ENCODE peak calls at places on chromosomes 1 and 21, in nine cellular contexts. J, P, U, X, H, L, R, N and V are unnamed samples. For H3K4me1 and H3K27me3, the result is how much of the 10 kb centered on the place peaks cover.

GRCh38 chr1:33624991-33625870 is 152.8 kb downstream of the ZSCAN20 start:
- DNase-seq in J (no peak), R (peak), H (no peak), U (no peak), N (no peak), P (no peak), X (no peak), L (no peak), V (no peak)

GRCh38 chr21:46100426-46100825 is 2.5 kb downstream of the COL6A2 start:
- DNase-seq in J (no peak), L (no peak), X (peak), H (no peak), R (no peak), U (no peak), P (no peak), N (peak), V (no peak)

GRCh38 chr1:153624965-153625611 is 2.2 kb downstream of the S100A13 start:
- DNase-seq in N (no peak), L (no peak), R (no peak), J (no peak), X (no peak), U (no peak), P (no peak), H (no peak), V (no peak)

GRCh38 chr21:45892156-45892919 is 89.2 kb upstream of the COL6A1 start:
- DNase-seq in N (peak), P (no peak), H (no peak), X (no peak), R (no peak), J (peak), L (peak), U (peak), V (peak)

GRCh38 chr1:207868252-207868768 is 42.6 kb downstream of the CD34 start:
- DNase-seq in U (peak), X (peak), J (no peak), H (peak), P (peak), L (peak), N (peak), R (no peak), V (peak)

GRCh38 chr1:68120136-68120791 is 69.8 kb upstream of the DIRAS3 start:
- DNase-seq in L (no peak), R (peak), X (peak), J (no peak), U (no peak), H (no peak), N (peak), P (no peak), V (peak)

GRCh38 chr1:27161594-27161993 is 6.7 kb upstream of the SLC9A1 start:
- DNase-seq in P (no peak), R (no peak), J (no peak), H (no peak), X (no peak), N (peak), L (no peak), U (no peak), V (no peak)

GRCh38 chr1:33500547-33500946 is 28.1 kb downstream of the ZSCAN20 start:
- DNase-seq in X (no peak), L (no peak), J (no peak), N (no peak), H (no peak), U (no peak), P (no peak), R (no peak), V (no peak)

GRCh38 chr1:163596541-163597258 is 274.9 kb downstream of the NUF2 start:
- DNase-seq in J (no peak), R (no peak), L (no peak), H (no peak), P (no peak), U (no peak), N (no peak), X (no peak), V (no peak)

GRCh38 chr1:229392936-229393335 is 41.0 kb downstream of the ACTA1 start:
- DNase-seq in P (no peak), R (no peak), H (no peak), J (no peak), N (no peak), U (no peak), X (no peak), L (no peak), V (no peak)

GRCh38 chr1:67367370-67368345 is 60.0 kb downstream of the IL12RB2 start:
- DNase-seq in P (no peak), U (no peak), H (no peak), L (no peak), X (peak), R (peak), J (peak), N (peak), V (no peak)

GRCh38 chr21:46001821-46002681 is 20.5 kb downstream of the COL6A1 start:
- DNase-seq in J (peak), P (peak), U (no peak), N (no peak), H (no peak), L (peak), R (no peak), X (no peak), V (no peak)

GRCh38 chr1:234775477-234776246 is 165.7 kb upstream of the IRF2BP2 start:
- DNase-seq in R (no peak), L (no peak), U (no peak), H (no peak), J (no peak), X (no peak), N (no peak), P (no peak), V (no peak)

GRCh38 chr1:150288822-150289221 is 4.8 kb upstream of the MRPS21 start:
- DNase-seq in U (no peak), H (no peak), P (no peak), X (no peak), N (no peak), R (no peak), J (no peak), L (no peak), V (no peak)

GRCh38 chr1:59565611-59566410 is 248.9 kb upstream of the HOOK1 start:
- DNase-seq in R (no peak), N (peak), U (no peak), L (no peak), X (peak), J (no peak), P (no peak), H (no peak), V (no peak)

GRCh38 chr1:170807432-170807831 is 127.9 kb upstream of the MROH9 start:
- DNase-seq in U (no peak), H (no peak), J (no peak), P (no peak), L (no peak), X (peak), R (no peak), N (no peak), V (no peak)

GRCh38 chr21:14616303-14617039 is 70.4 kb upstream of the SAMSN1 start:
- DNase-seq in H (no peak), R (no peak), L (no peak), N (no peak), X (no peak), J (no peak), P (no peak), U (no peak), V (no peak)

GRCh38 chr21:14617836-14618235 is 71.7 kb upstream of the SAMSN1 start:
- DNase-seq in U (no peak), L (no peak), X (peak), N (no peak), J (no peak), P (no peak), R (no peak), H (no peak), V (no peak)

GRCh38 chr21:14617040-14617393 is 70.9 kb upstream of the SAMSN1 start:
- DNase-seq in H (no peak), X (no peak), L (no peak), P (no peak), J (no peak), U (no peak), N (no peak), R (no peak), V (no peak)

GRCh38 chr21:14613496-14613895 is 67.4 kb upstream of the SAMSN1 start:
- DNase-seq in R (no peak), H (no peak), X (no peak), P (no peak), L (no peak), J (no peak), N (no peak), U (no peak), V (no peak)

GRCh38 chr21:14614287-14614686 is 68.2 kb upstream of the SAMSN1 start:
- DNase-seq in P (no peak), N (no peak), R (no peak), H (no peak), L (no peak), U (no peak), X (no peak), J (no peak), V (no peak)
- H3K27ac ChIP-seq in P (no peak), N (no peak), R (no peak), H (no peak), L (no peak), U (no peak), X (no peak), J (no peak), V (no peak)

DNA sequence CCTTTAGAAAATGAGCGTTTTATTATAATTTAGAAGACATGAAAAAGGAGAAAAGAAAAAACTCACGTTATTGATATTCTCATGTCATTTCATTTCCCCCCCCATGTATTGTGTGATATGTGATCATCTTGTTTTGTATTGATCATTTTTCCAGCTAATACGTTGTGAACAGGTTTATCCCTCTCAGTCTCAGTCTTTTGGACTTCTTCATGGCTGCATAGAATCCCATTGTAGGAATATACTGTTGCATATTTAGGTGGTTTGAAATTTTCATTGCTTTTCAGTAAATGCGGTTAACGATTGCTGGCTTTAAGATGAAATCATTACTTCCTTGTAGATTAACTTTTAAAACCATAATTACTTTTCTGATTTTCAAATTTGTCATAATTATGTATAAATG is 1.6 kb downstream of the SON start:
- DNase-seq in X (no peak), N (no peak), L (no peak), J (no peak), H (no peak), U (no peak), R (no peak), P (no peak), V (no peak)
- H3K4me1 ChIP-seq in X (under half), N (under half), L (under half), J (under half), H (under half), U (under half), R (under half), P (under half), V (half or more)

GRCh38 chr1:22234631-22235030 is 91.7 kb upstream of the WNT4 start:
- DNase-seq in R (no peak), U (no peak), H (no peak), J (no peak), P (no peak), N (no peak), L (no peak), X (no peak), V (no peak)

GRCh38 chr1:22237433-22238093 is 94.7 kb upstream of the WNT4 start:
- DNase-seq in N (no peak), X (no peak), P (no peak), J (no peak), H (peak), L (peak), U (no peak), R (no peak), V (no peak)

GRCh38 chr1:22238356-22239224 is 95.7 kb upstream of the WNT4 start:
- DNase-seq in P (no peak), N (peak), H (no peak), J (no peak), R (no peak), X (no peak), U (no peak), L (peak), V (no peak)

GRCh38 chr1:22236900-22237299 is 94.0 kb upstream of the WNT4 start:
- DNase-seq in X (no peak), N (no peak), J (no peak), H (no peak), L (peak), R (no peak), U (no peak), P (no peak), V (no peak)

GRCh38 chr1:22236151-22236550 is 93.3 kb upstream of the WNT4 start:
- DNase-seq in U (no peak), R (no peak), P (no peak), N (no peak), H (no peak), X (peak), J (no peak), L (peak), V (no peak)
- H3K27me3 ChIP-seq in U (under half), R (under half), P (under half), N (under half), H (under half), X (under half), J (under half), L (under half), V (under half)

GRCh38 chr1:54378157-54378883 is 27.9 kb downstream of the SSBP3 start:
- DNase-seq in P (no peak), H (no peak), U (no peak), J (no peak), R (no peak), L (no peak), X (no peak), N (no peak), V (no peak)

GRCh38 chr1:54374766-54375165 is 31.4 kb downstream of the SSBP3 start:
- DNase-seq in H (no peak), J (no peak), X (no peak), U (no peak), N (no peak), L (no peak), R (no peak), P (no peak), V (no peak)

GRCh38 chr1:54377040-54377691 is 29.0 kb downstream of the SSBP3 start:
- DNase-seq in J (no peak), R (no peak), L (no peak), P (no peak), H (peak), X (no peak), N (no peak), U (no peak), V (no peak)

GRCh38 chr1:54375331-54376084 is 30.7 kb downstream of the SSBP3 start:
- DNase-seq in J (no peak), P (no peak), X (no peak), U (no peak), L (no peak), R (no peak), H (no peak), N (no peak), V (no peak)

GRCh38 chr1:54376085-54377039 is 29.8 kb downstream of the SSBP3 start:
- DNase-seq in L (no peak), J (no peak), P (no peak), R (peak), U (no peak), N (peak), H (no peak), X (no peak), V (no peak)
- H3K27ac ChIP-seq in L (peak), J (no peak), P (no peak), R (peak), U (no peak), N (peak), H (no peak), X (peak), V (no peak)

GRCh38 chr1:203321273-203322052 is 16.1 kb downstream of the BTG2 start:
- DNase-seq in J (no peak), L (no peak), H (no peak), U (no peak), P (no peak), R (no peak), N (no peak), X (no peak), V (no peak)
- H3K4me1 ChIP-seq in J (under half), L (under half), H (half or more), U (half or more), P (half or more), R (under half), N (half or more), X (under half), V (half or more)

DNA sequence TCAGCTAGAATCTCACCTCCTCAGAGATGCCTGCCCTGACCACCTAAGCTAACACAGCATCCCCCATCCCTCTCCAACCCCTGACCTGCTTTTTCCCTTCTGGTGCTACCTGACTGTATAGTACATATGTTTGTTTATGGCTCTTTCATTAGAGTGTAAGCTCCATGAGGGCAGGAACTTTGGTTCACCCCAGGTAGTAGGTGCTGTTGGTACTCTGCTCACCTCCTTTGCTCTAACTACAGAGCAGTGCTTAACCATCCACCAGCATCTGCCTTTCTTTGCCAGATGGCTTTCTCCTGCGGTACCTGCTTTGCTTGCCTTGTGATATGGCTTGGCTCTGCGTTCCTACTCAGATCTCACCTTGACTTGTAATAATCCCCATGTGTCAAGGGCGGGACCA is 18.7 kb upstream of the BLACAT1 start:
- DNase-seq in U (no peak), J (no peak), H (no peak), L (no peak), P (no peak), N (no peak), R (no peak), X (no peak), V (no peak)
- H3K27me3 ChIP-seq in U (under half), J (under half), H (under half), L (under half), P (under half), N (under half), R (under half), X (under half), V (under half)

GRCh38 chr21:31713115-31713514 is 18.8 kb downstream of the SCAF4 start:
- DNase-seq in H (no peak), P (no peak), R (no peak), U (no peak), X (no peak), N (no peak), L (no peak), J (no peak), V (no peak)

GRCh38 chr21:31710586-31710985 is 21.3 kb downstream of the SCAF4 start:
- DNase-seq in N (no peak), X (peak), R (no peak), L (no peak), H (no peak), J (no peak), U (no peak), P (no peak), V (no peak)

GRCh38 chr21:31711326-31711725 is 20.6 kb downstream of the SCAF4 start:
- DNase-seq in R (no peak), U (no peak), J (no peak), N (no peak), X (no peak), H (no peak), P (no peak), L (no peak), V (no peak)

GRCh38 chr21:31713973-31714740 is 17.8 kb downstream of the SCAF4 start:
- DNase-seq in L (no peak), N (no peak), U (no peak), P (no peak), J (no peak), X (no peak), R (no peak), H (no peak), V (no peak)

GRCh38 chr21:31711745-31712144 is 20.2 kb downstream of the SCAF4 start:
- DNase-seq in X (no peak), L (no peak), N (no peak), H (no peak), U (no peak), J (no peak), R (no peak), P (no peak), V (no peak)
- H3K27ac ChIP-seq in X (no peak), L (no peak), N (no peak), H (no peak), U (no peak), J (no peak), R (no peak), P (no peak), V (no peak)

GRCh38 chr1:41713557-41714327 is 205.0 kb downstream of the HIVEP3 start:
- DNase-seq in P (no peak), N (no peak), X (peak), J (no peak), L (no peak), H (peak), R (no peak), U (no peak), V (no peak)
- H3K4me1 ChIP-seq in P (under half), N (under half), X (under half), J (under half), L (under half), H (under half), R (under half), U (under half), V (under half)

GRCh38 chr1:7105258-7105657 is 320.0 kb downstream of the CAMTA1 start:
- DNase-seq in H (peak), R (no peak), P (no peak), N (no peak), U (no peak), J (no peak), L (no peak), X (no peak), V (no peak)

GRCh38 chr1:7103322-7104052 is 318.2 kb downstream of the CAMTA1 start:
- DNase-seq in P (no peak), R (no peak), U (no peak), L (no peak), H (no peak), N (no peak), J (no peak), X (no peak), V (no peak)

GRCh38 chr1:7101187-7101586 is 315.9 kb downstream of the CAMTA1 start:
- DNase-seq in R (no peak), J (no peak), N (no peak), L (no peak), P (no peak), X (no peak), U (no peak), H (no peak), V (no peak)

GRCh38 chr1:7106442-7107108 is 321.3 kb downstream of the CAMTA1 start:
- DNase-seq in R (no peak), N (no peak), X (no peak), H (no peak), J (no peak), L (no peak), P (no peak), U (no peak), V (no peak)

GRCh38 chr1:7104053-7104738 is 318.9 kb downstream of the CAMTA1 start:
- DNase-seq in P (no peak), X (no peak), U (no peak), R (no peak), N (no peak), H (no peak), J (no peak), L (no peak), V (no peak)
- H3K27me3 ChIP-seq in P (under half), X (under half), U (under half), R (under half), N (under half), H (under half), J (under half), L (under half), V (under half)

GRCh38 chr1:90220941-90221693 is 226.2 kb downstream of the ZNF326 start:
- DNase-seq in H (no peak), X (no peak), L (no peak), P (no peak), N (no peak), J (no peak), R (peak), U (no peak), V (no peak)

GRCh38 chr1:90223401-90223800 is 228.5 kb downstream of the ZNF326 start:
- DNase-seq in P (no peak), U (no peak), X (no peak), L (no peak), R (no peak), J (no peak), H (no peak), N (no peak), V (no peak)

DNA sequence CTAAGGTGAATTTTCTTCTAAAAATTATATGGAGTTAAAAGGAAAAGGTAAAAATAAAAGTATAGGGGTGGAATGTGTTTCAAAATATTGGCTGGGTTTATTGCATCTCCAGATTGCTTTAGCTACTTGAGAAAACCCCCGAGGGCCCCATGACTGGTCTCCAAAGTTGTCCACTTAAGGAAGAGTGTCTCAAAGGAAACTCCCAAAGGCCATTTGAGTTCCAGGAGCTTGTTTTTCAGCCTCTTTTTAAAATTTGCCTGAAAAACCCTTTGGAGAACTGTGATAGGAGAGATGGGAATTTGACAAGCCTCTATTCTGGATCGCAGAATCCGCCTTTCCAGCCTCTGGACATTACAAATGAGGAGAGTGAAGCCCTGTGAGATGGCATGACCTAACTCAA is 225.6 kb downstream of the ZNF326 start:
- DNase-seq in P (no peak), X (no peak), L (no peak), N (no peak), R (no peak), U (no peak), H (no peak), J (no peak), V (no peak)
- H3K27ac ChIP-seq in P (no peak), X (no peak), L (no peak), N (peak), R (no peak), U (no peak), H (no peak), J (no peak), V (no peak)